ENCODE peak calls at places on chromosomes 3 and 15, in seven cellular contexts. One of them, this sample, is unnamed.

GRCh38 chr3:110995461-110996226 is 76.0 kb upstream of the NECTIN3 start:
- DNase-seq in AG09309: peak
- DNase-seq in brain microvascular endothelial cell: peak
- DNase-seq in Kasumi-1: peak
- DNase-seq in stimulated activated CD4-positive, alpha-beta T cell treated with anti-CD3 and anti-CD28 coated beads, Interleukin-1b, Interleukin-23, amount 100 ng/mL, for 4 hours: no peak
- DNase-seq in NCI-H774: no peak
- DNase-seq in left ventricle myocardium superior: no peak
- DNase-seq in this sample: no peak

GRCh38 chr3:169954142-169954756 is 12.4 kb upstream of the SEC62 start:
- DNase-seq in AG09309: no peak
- DNase-seq in brain microvascular endothelial cell: no peak
- DNase-seq in Kasumi-1: peak
- DNase-seq in stimulated activated CD4-positive, alpha-beta T cell treated with anti-CD3 and anti-CD28 coated beads, Interleukin-1b, Interleukin-23, amount 100 ng/mL, for 4 hours: no peak
- DNase-seq in NCI-H774: no peak
- DNase-seq in left ventricle myocardium superior: no peak
- DNase-seq in this sample: no peak

GRCh38 chr3:155078959-155079794 is 942 bp upstream of the MME start:
- DNase-seq in AG09309: no peak
- DNase-seq in brain microvascular endothelial cell: peak
- DNase-seq in Kasumi-1: no peak
- DNase-seq in stimulated activated CD4-positive, alpha-beta T cell treated with anti-CD3 and anti-CD28 coated beads, Interleukin-1b, Interleukin-23, amount 100 ng/mL, for 4 hours: no peak
- DNase-seq in NCI-H774: no peak
- DNase-seq in left ventricle myocardium superior: no peak
- DNase-seq in this sample: no peak

GRCh38 chr15:77688270-77689058 is 55.8 kb upstream of the LINGO1 start:
- DNase-seq in AG09309: no peak
- DNase-seq in brain microvascular endothelial cell: no peak
- DNase-seq in Kasumi-1: no peak
- DNase-seq in stimulated activated CD4-positive, alpha-beta T cell treated with anti-CD3 and anti-CD28 coated beads, Interleukin-1b, Interleukin-23, amount 100 ng/mL, for 4 hours: no peak
- DNase-seq in NCI-H774: no peak
- DNase-seq in left ventricle myocardium superior: no peak
- DNase-seq in this sample: no peak

GRCh38 chr15:33022629-33023028 is 171.9 kb downstream of the FMN1 start:
- DNase-seq in AG09309: peak
- DNase-seq in brain microvascular endothelial cell: peak
- DNase-seq in Kasumi-1: peak
- DNase-seq in stimulated activated CD4-positive, alpha-beta T cell treated with anti-CD3 and anti-CD28 coated beads, Interleukin-1b, Interleukin-23, amount 100 ng/mL, for 4 hours: no peak
- DNase-seq in NCI-H774: no peak
- DNase-seq in left ventricle myocardium superior: peak
- DNase-seq in this sample: no peak

GRCh38 chr3:4409415-4409814 is 57.7 kb downstream of the SUMF1 start:
- DNase-seq in AG09309: no peak
- DNase-seq in brain microvascular endothelial cell: no peak
- DNase-seq in Kasumi-1: no peak
- DNase-seq in stimulated activated CD4-positive, alpha-beta T cell treated with anti-CD3 and anti-CD28 coated beads, Interleukin-1b, Interleukin-23, amount 100 ng/mL, for 4 hours: no peak
- DNase-seq in NCI-H774: no peak
- DNase-seq in left ventricle myocardium superior: no peak
- DNase-seq in this sample: no peak

GRCh38 chr15:25735550-25736384 is 127.4 kb downstream of the ATP10A start:
- DNase-seq in AG09309: no peak
- DNase-seq in brain microvascular endothelial cell: no peak
- DNase-seq in Kasumi-1: no peak
- DNase-seq in stimulated activated CD4-positive, alpha-beta T cell treated with anti-CD3 and anti-CD28 coated beads, Interleukin-1b, Interleukin-23, amount 100 ng/mL, for 4 hours: no peak
- DNase-seq in NCI-H774: no peak
- DNase-seq in left ventricle myocardium superior: no peak
- DNase-seq in this sample: no peak

GRCh38 chr3:51928438-51928837 is 13.3 kb downstream of the RRP9 start:
- DNase-seq in AG09309: no peak
- DNase-seq in brain microvascular endothelial cell: no peak
- DNase-seq in Kasumi-1: no peak
- DNase-seq in stimulated activated CD4-positive, alpha-beta T cell treated with anti-CD3 and anti-CD28 coated beads, Interleukin-1b, Interleukin-23, amount 100 ng/mL, for 4 hours: no peak
- DNase-seq in NCI-H774: no peak
- DNase-seq in left ventricle myocardium superior: no peak
- DNase-seq in this sample: no peak

GRCh38 chr15:90762109-90762508 is 45.0 kb downstream of the BLM start:
- DNase-seq in AG09309: peak
- DNase-seq in brain microvascular endothelial cell: peak
- DNase-seq in Kasumi-1: peak
- DNase-seq in stimulated activated CD4-positive, alpha-beta T cell treated with anti-CD3 and anti-CD28 coated beads, Interleukin-1b, Interleukin-23, amount 100 ng/mL, for 4 hours: no peak
- DNase-seq in NCI-H774: no peak
- DNase-seq in left ventricle myocardium superior: peak
- DNase-seq in this sample: no peak

GRCh38 chr3:129608087-129608935 is 1.8 kb upstream of the PLXND1 start:
- DNase-seq in AG09309: no peak
- DNase-seq in brain microvascular endothelial cell: peak
- DNase-seq in Kasumi-1: peak
- DNase-seq in stimulated activated CD4-positive, alpha-beta T cell treated with anti-CD3 and anti-CD28 coated beads, Interleukin-1b, Interleukin-23, amount 100 ng/mL, for 4 hours: no peak
- DNase-seq in NCI-H774: no peak
- DNase-seq in left ventricle myocardium superior: peak
- DNase-seq in this sample: no peak

GRCh38 chr3:114408763-114409162 is 114.9 kb downstream of the TIGIT start:
- DNase-seq in AG09309: no peak
- DNase-seq in brain microvascular endothelial cell: no peak
- DNase-seq in Kasumi-1: no peak
- DNase-seq in stimulated activated CD4-positive, alpha-beta T cell treated with anti-CD3 and anti-CD28 coated beads, Interleukin-1b, Interleukin-23, amount 100 ng/mL, for 4 hours: no peak
- DNase-seq in NCI-H774: no peak
- DNase-seq in left ventricle myocardium superior: peak
- DNase-seq in this sample: no peak

GRCh38 chr3:36959821-36960220 is 15.0 kb upstream of the TRANK1 start:
- DNase-seq in AG09309: no peak
- DNase-seq in brain microvascular endothelial cell: no peak
- DNase-seq in Kasumi-1: no peak
- DNase-seq in stimulated activated CD4-positive, alpha-beta T cell treated with anti-CD3 and anti-CD28 coated beads, Interleukin-1b, Interleukin-23, amount 100 ng/mL, for 4 hours: no peak
- DNase-seq in NCI-H774: no peak
- DNase-seq in left ventricle myocardium superior: no peak
- DNase-seq in this sample: no peak

GRCh38 chr3:133548090-133548489 is 25.4 kb upstream of the CDV3 start:
- DNase-seq in AG09309: no peak
- DNase-seq in brain microvascular endothelial cell: no peak
- DNase-seq in Kasumi-1: no peak
- DNase-seq in stimulated activated CD4-positive, alpha-beta T cell treated with anti-CD3 and anti-CD28 coated beads, Interleukin-1b, Interleukin-23, amount 100 ng/mL, for 4 hours: no peak
- DNase-seq in NCI-H774: no peak
- DNase-seq in left ventricle myocardium superior: no peak
- DNase-seq in this sample: no peak

GRCh38 chr3:187165144-187165543 is 25.8 kb upstream of the RPL39L start:
- DNase-seq in AG09309: no peak
- DNase-seq in brain microvascular endothelial cell: peak
- DNase-seq in Kasumi-1: peak
- DNase-seq in stimulated activated CD4-positive, alpha-beta T cell treated with anti-CD3 and anti-CD28 coated beads, Interleukin-1b, Interleukin-23, amount 100 ng/mL, for 4 hours: no peak
- DNase-seq in NCI-H774: peak
- DNase-seq in left ventricle myocardium superior: no peak
- DNase-seq in this sample: no peak

GRCh38 chr3:34178415-34178814 is 380.0 kb downstream of the PDCD6IP start:
- DNase-seq in AG09309: no peak
- DNase-seq in brain microvascular endothelial cell: peak
- DNase-seq in Kasumi-1: no peak
- DNase-seq in stimulated activated CD4-positive, alpha-beta T cell treated with anti-CD3 and anti-CD28 coated beads, Interleukin-1b, Interleukin-23, amount 100 ng/mL, for 4 hours: no peak
- DNase-seq in NCI-H774: no peak
- DNase-seq in left ventricle myocardium superior: no peak
- DNase-seq in this sample: no peak

GRCh38 chr3:39937874-39938273 is 128.5 kb downstream of the MYRIP start:
- DNase-seq in AG09309: no peak
- DNase-seq in brain microvascular endothelial cell: no peak
- DNase-seq in Kasumi-1: no peak
- DNase-seq in stimulated activated CD4-positive, alpha-beta T cell treated with anti-CD3 and anti-CD28 coated beads, Interleukin-1b, Interleukin-23, amount 100 ng/mL, for 4 hours: no peak
- DNase-seq in NCI-H774: no peak
- DNase-seq in left ventricle myocardium superior: no peak
- DNase-seq in this sample: no peak

GRCh38 chr3:73213906-73214305 is 152.4 kb downstream of the EBLN2 start:
- DNase-seq in AG09309: peak
- DNase-seq in brain microvascular endothelial cell: no peak
- DNase-seq in Kasumi-1: no peak
- DNase-seq in stimulated activated CD4-positive, alpha-beta T cell treated with anti-CD3 and anti-CD28 coated beads, Interleukin-1b, Interleukin-23, amount 100 ng/mL, for 4 hours: no peak
- DNase-seq in NCI-H774: no peak
- DNase-seq in left ventricle myocardium superior: no peak
- DNase-seq in this sample: no peak

GRCh38 chr3:70861234-70861633 is 548.8 kb upstream of the MDFIC2 start:
- DNase-seq in AG09309: peak
- DNase-seq in brain microvascular endothelial cell: peak
- DNase-seq in Kasumi-1: no peak
- DNase-seq in stimulated activated CD4-positive, alpha-beta T cell treated with anti-CD3 and anti-CD28 coated beads, Interleukin-1b, Interleukin-23, amount 100 ng/mL, for 4 hours: no peak
- DNase-seq in NCI-H774: no peak
- DNase-seq in left ventricle myocardium superior: no peak
- DNase-seq in this sample: no peak

GRCh38 chr15:96331942-96332853 is 1.7 kb downstream of the NR2F2 start:
- DNase-seq in AG09309: no peak
- DNase-seq in brain microvascular endothelial cell: peak
- DNase-seq in Kasumi-1: no peak
- DNase-seq in stimulated activated CD4-positive, alpha-beta T cell treated with anti-CD3 and anti-CD28 coated beads, Interleukin-1b, Interleukin-23, amount 100 ng/mL, for 4 hours: no peak
- DNase-seq in NCI-H774: peak
- DNase-seq in left ventricle myocardium superior: peak
- DNase-seq in this sample: no peak

GRCh38 chr3:197420115-197420514 is 121.7 kb upstream of the DLG1 start:
- DNase-seq in AG09309: no peak
- DNase-seq in brain microvascular endothelial cell: no peak
- DNase-seq in Kasumi-1: no peak
- DNase-seq in stimulated activated CD4-positive, alpha-beta T cell treated with anti-CD3 and anti-CD28 coated beads, Interleukin-1b, Interleukin-23, amount 100 ng/mL, for 4 hours: no peak
- DNase-seq in NCI-H774: no peak
- DNase-seq in left ventricle myocardium superior: no peak
- DNase-seq in this sample: no peak

GRCh38 chr3:196498297-196498696 is 5.3 kb downstream of the RNF168 start:
- DNase-seq in AG09309: no peak
- DNase-seq in brain microvascular endothelial cell: no peak
- DNase-seq in Kasumi-1: no peak
- DNase-seq in stimulated activated CD4-positive, alpha-beta T cell treated with anti-CD3 and anti-CD28 coated beads, Interleukin-1b, Interleukin-23, amount 100 ng/mL, for 4 hours: no peak
- DNase-seq in NCI-H774: no peak
- DNase-seq in left ventricle myocardium superior: no peak
- DNase-seq in this sample: no peak

GRCh38 chr3:24417730-24418129 is 76.9 kb downstream of the THRB start:
- DNase-seq in AG09309: no peak
- DNase-seq in brain microvascular endothelial cell: no peak
- DNase-seq in Kasumi-1: no peak
- DNase-seq in stimulated activated CD4-positive, alpha-beta T cell treated with anti-CD3 and anti-CD28 coated beads, Interleukin-1b, Interleukin-23, amount 100 ng/mL, for 4 hours: no peak
- DNase-seq in NCI-H774: no peak
- DNase-seq in left ventricle myocardium superior: no peak
- DNase-seq in this sample: no peak

This sample was measured in esophagus squamous epithelium.